ENCODE peak calls at places on chromosome 4, in five cellular contexts. One of them, this sample, is unnamed.

GRCh38 chr4:111798840-111799239 is 346.4 kb upstream of the FAM241A start:
- DNase-seq in upper lobe of left lung: no peak
- DNase-seq in CD8-positive, alpha-beta T cell: no peak
- DNase-seq in astrocyte: no peak
- DNase-seq in A549: no peak
- DNase-seq in this sample: no peak

GRCh38 chr4:119632216-119632615 is 3.6 kb upstream of the PDE5A start:
- DNase-seq in upper lobe of left lung: no peak
- DNase-seq in astrocyte: peak; percentile 75
- DNase-seq in A549: no peak
- DNase-seq in CD8-positive, alpha-beta T cell: no peak
- DNase-seq in this sample: no peak

GRCh38 chr4:180391613-180392012 is 1851.6 kb upstream of the TENM3 start:
- DNase-seq in astrocyte: no peak
- DNase-seq in CD8-positive, alpha-beta T cell: no peak
- DNase-seq in upper lobe of left lung: no peak
- DNase-seq in A549: no peak
- DNase-seq in this sample: no peak

GRCh38 chr4:165440415-165440882 is 61.6 kb downstream of the CPE start:
- DNase-seq in A549: peak; percentile 4
- DNase-seq in astrocyte: peak; percentile 90
- DNase-seq in upper lobe of left lung: no peak
- DNase-seq in CD8-positive, alpha-beta T cell: no peak
- DNase-seq in this sample: no peak

GRCh38 chr4:169968999-169969398 is 57.2 kb downstream of the MFAP3L start:
- DNase-seq in astrocyte: peak; percentile 89
- DNase-seq in A549: peak; percentile 5
- DNase-seq in CD8-positive, alpha-beta T cell: no peak
- DNase-seq in upper lobe of left lung: no peak
- DNase-seq in this sample: no peak

GRCh38 chr4:13988347-13989265 is 361.1 kb upstream of the BOD1L1 start:
- DNase-seq in upper lobe of left lung: no peak
- DNase-seq in A549: peak; percentile 35
- DNase-seq in astrocyte: peak; percentile 97
- DNase-seq in CD8-positive, alpha-beta T cell: no peak
- DNase-seq in this sample: peak; percentile 64

GRCh38 chr4:6918345-6918744 is 8.7 kb downstream of the TBC1D14 start:
- DNase-seq in astrocyte: no peak
- DNase-seq in A549: no peak
- DNase-seq in CD8-positive, alpha-beta T cell: no peak
- DNase-seq in upper lobe of left lung: no peak
- DNase-seq in this sample: no peak

GRCh38 chr4:101818362-101818761 is 27.8 kb downstream of the BANK1 start:
- DNase-seq in CD8-positive, alpha-beta T cell: no peak
- DNase-seq in upper lobe of left lung: no peak
- DNase-seq in A549: no peak
- DNase-seq in astrocyte: peak; percentile 78
- DNase-seq in this sample: no peak

GRCh38 chr4:69054578-69055200 is 41.6 kb upstream of the UGT2B7 start:
- DNase-seq in upper lobe of left lung: peak; percentile 61
- DNase-seq in astrocyte: peak; percentile 89
- DNase-seq in CD8-positive, alpha-beta T cell: no peak
- DNase-seq in A549: no peak
- DNase-seq in this sample: no peak

GRCh38 chr4:47929682-47930201 is 15.4 kb upstream of the NFXL1 start:
- DNase-seq in CD8-positive, alpha-beta T cell: no peak
- DNase-seq in astrocyte: no peak
- DNase-seq in A549: no peak
- DNase-seq in upper lobe of left lung: no peak
- DNase-seq in this sample: no peak

GRCh38 chr4:180028682-180029081 is 2214.5 kb upstream of the TENM3 start:
- DNase-seq in astrocyte: peak; percentile 29
- DNase-seq in upper lobe of left lung: peak; percentile 27
- DNase-seq in A549: no peak
- DNase-seq in CD8-positive, alpha-beta T cell: no peak
- DNase-seq in this sample: peak; percentile 57

GRCh38 chr4:88091378-88091777 is 67.1 kb downstream of the ABCG2 start:
- DNase-seq in CD8-positive, alpha-beta T cell: no peak
- DNase-seq in upper lobe of left lung: no peak
- DNase-seq in astrocyte: peak; percentile 69
- DNase-seq in A549: no peak
- DNase-seq in this sample: no peak

GRCh38 chr4:168883513-168883912 is 126.5 kb downstream of the CBR4 start:
- DNase-seq in CD8-positive, alpha-beta T cell: no peak
- DNase-seq in astrocyte: peak; percentile 47
- DNase-seq in A549: no peak
- DNase-seq in upper lobe of left lung: no peak
- DNase-seq in this sample: no peak

GRCh38 chr4:127624176-127624575 is 8.6 kb upstream of the INTU start:
- DNase-seq in upper lobe of left lung: no peak
- DNase-seq in CD8-positive, alpha-beta T cell: no peak
- DNase-seq in astrocyte: no peak
- DNase-seq in A549: no peak
- DNase-seq in this sample: no peak

GRCh38 chr4:6869944-6870343 is 39.7 kb upstream of the TBC1D14 start:
- DNase-seq in CD8-positive, alpha-beta T cell: no peak
- DNase-seq in upper lobe of left lung: no peak
- DNase-seq in astrocyte: no peak
- DNase-seq in A549: no peak
- DNase-seq in this sample: peak; percentile 74

GRCh38 chr4:28436191-28437080 is 1575.8 kb downstream of the STIM2 start:
- DNase-seq in A549: no peak
- DNase-seq in astrocyte: no peak
- DNase-seq in upper lobe of left lung: no peak
- DNase-seq in CD8-positive, alpha-beta T cell: no peak
- DNase-seq in this sample: no peak

GRCh38 chr4:90103991-90104390 is 23.2 kb upstream of the CCSER1 start:
- DNase-seq in CD8-positive, alpha-beta T cell: no peak
- DNase-seq in astrocyte: no peak
- DNase-seq in upper lobe of left lung: no peak
- DNase-seq in A549: no peak
- DNase-seq in this sample: no peak

GRCh38 chr4:5370286-5370685 is 319.0 kb downstream of the STK32B start:
- DNase-seq in A549: peak; percentile 44
- DNase-seq in CD8-positive, alpha-beta T cell: no peak
- DNase-seq in upper lobe of left lung: no peak
- DNase-seq in astrocyte: peak; percentile 67
- DNase-seq in this sample: no peak

GRCh38 chr4:88818650-88819470 is 121.2 kb upstream of the NAP1L5 start:
- DNase-seq in CD8-positive, alpha-beta T cell: peak; percentile 59
- DNase-seq in upper lobe of left lung: peak; percentile 60
- DNase-seq in A549: peak; percentile 10
- DNase-seq in astrocyte: no peak
- DNase-seq in this sample: peak; percentile 36

GRCh38 chr4:25466966-25467697 is 90.1 kb downstream of the ANAPC4 start:
- DNase-seq in A549: no peak
- DNase-seq in astrocyte: peak; percentile 6
- DNase-seq in upper lobe of left lung: no peak
- DNase-seq in CD8-positive, alpha-beta T cell: no peak
- DNase-seq in this sample: no peak

GRCh38 chr4:118396881-118397666 is 44.3 kb upstream of the PRSS12 start:
- DNase-seq in upper lobe of left lung: no peak
- DNase-seq in CD8-positive, alpha-beta T cell: no peak
- DNase-seq in astrocyte: no peak
- DNase-seq in A549: no peak
- DNase-seq in this sample: no peak

GRCh38 chr4:1207603-1208265 is 35.4 kb upstream of the SPON2 start:
- DNase-seq in A549: no peak
- DNase-seq in upper lobe of left lung: peak; percentile 28
- DNase-seq in astrocyte: peak; percentile 62
- DNase-seq in CD8-positive, alpha-beta T cell: no peak
- DNase-seq in this sample: peak; percentile 92
- H3K4me3 ChIP-seq in A549: no peak overlapping the region
- H3K4me3 ChIP-seq in upper lobe of left lung: no peak overlapping the region
- H3K4me3 ChIP-seq in astrocyte: no peak overlapping the region
- H3K4me3 ChIP-seq in CD8-positive, alpha-beta T cell: no peak overlapping the region
- H3K4me3 ChIP-seq in this sample: no peak overlapping the region

GRCh38 chr4:125735107-125735506 is 420.4 kb downstream of the FAT4 start:
- DNase-seq in astrocyte: peak; percentile 95
- DNase-seq in A549: peak; percentile 31
- DNase-seq in CD8-positive, alpha-beta T cell: no peak
- DNase-seq in upper lobe of left lung: peak; percentile 46
- DNase-seq in this sample: peak; percentile 69
- H3K27ac ChIP-seq in astrocyte: peak overlapping the region; percentile 77
- H3K27ac ChIP-seq in A549: peak overlapping the region; percentile 68
- H3K27ac ChIP-seq in CD8-positive, alpha-beta T cell: no peak overlapping the region
- H3K27ac ChIP-seq in upper lobe of left lung: no peak overlapping the region
- H3K27ac ChIP-seq in this sample: no peak overlapping the region

GRCh38 chr4:186900232-186900900 is 176.7 kb upstream of the FAT1 start:
- DNase-seq in upper lobe of left lung: no peak
- DNase-seq in CD8-positive, alpha-beta T cell: no peak
- DNase-seq in astrocyte: peak; percentile 88
- DNase-seq in A549: peak; percentile 29
- DNase-seq in this sample: no peak

GRCh38 chr4:186902361-186902760 is 178.7 kb upstream of the FAT1 start:
- DNase-seq in A549: peak; percentile 2
- DNase-seq in astrocyte: no peak
- DNase-seq in upper lobe of left lung: no peak
- DNase-seq in CD8-positive, alpha-beta T cell: no peak
- DNase-seq in this sample: no peak

GRCh38 chr4:186901850-186902249 is 178.2 kb upstream of the FAT1 start:
- DNase-seq in A549: no peak
- DNase-seq in CD8-positive, alpha-beta T cell: no peak
- DNase-seq in upper lobe of left lung: no peak
- DNase-seq in astrocyte: no peak
- DNase-seq in this sample: no peak

GRCh38 chr4:186900980-186901379 is 177.3 kb upstream of the FAT1 start:
- DNase-seq in astrocyte: peak; percentile 20
- DNase-seq in A549: no peak
- DNase-seq in CD8-positive, alpha-beta T cell: no peak
- DNase-seq in upper lobe of left lung: no peak
- DNase-seq in this sample: no peak

GRCh38 chr4:186898367-186898766 is 174.7 kb upstream of the FAT1 start:
- DNase-seq in A549: no peak
- DNase-seq in CD8-positive, alpha-beta T cell: no peak
- DNase-seq in astrocyte: no peak
- DNase-seq in upper lobe of left lung: no peak
- DNase-seq in this sample: no peak
- H3K4me1 ChIP-seq in A549: peaks cover 33% of the 10 kb centered on the region
- H3K4me1 ChIP-seq in CD8-positive, alpha-beta T cell: no peaks in the 10 kb centered on the region
- H3K4me1 ChIP-seq in astrocyte: peaks cover 23% of the 10 kb centered on the region
- H3K4me1 ChIP-seq in upper lobe of left lung: peaks cover 9% of the 10 kb centered on the region
- H3K4me1 ChIP-seq in this sample: no peaks in the 10 kb centered on the region

DNA sequence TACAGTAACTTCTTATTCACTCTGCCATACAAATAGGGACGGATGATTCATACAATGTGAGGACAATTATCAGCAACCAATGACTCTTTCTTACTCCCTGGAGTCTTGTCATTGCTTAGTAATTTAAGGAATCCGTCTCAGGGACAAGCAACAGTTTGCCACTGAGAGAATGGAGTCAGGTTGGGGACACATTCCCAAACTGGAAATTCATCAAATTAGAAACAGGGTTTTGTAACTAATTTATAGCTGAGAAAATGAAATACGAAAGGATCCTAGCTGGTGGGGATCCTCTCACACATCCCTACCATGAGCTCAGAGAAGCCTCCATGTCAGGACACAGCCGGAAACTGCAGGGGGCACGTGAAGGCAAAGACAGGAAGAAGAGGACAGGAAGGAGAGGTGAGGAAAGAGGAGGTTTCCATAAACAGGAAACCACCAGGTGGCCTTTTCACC is 50.4 kb upstream of the KDR start:
- DNase-seq in upper lobe of left lung: no peak
- DNase-seq in astrocyte: peak; percentile 79
- DNase-seq in A549: no peak
- DNase-seq in CD8-positive, alpha-beta T cell: no peak
- DNase-seq in this sample: no peak
- H3K4me3 ChIP-seq in upper lobe of left lung: no peak overlapping the region
- H3K4me3 ChIP-seq in astrocyte: peak overlapping the region; percentile 20
- H3K4me3 ChIP-seq in A549: no peak overlapping the region
- H3K4me3 ChIP-seq in CD8-positive, alpha-beta T cell: no peak overlapping the region
- H3K4me3 ChIP-seq in this sample: no peak overlapping the region

DNA sequence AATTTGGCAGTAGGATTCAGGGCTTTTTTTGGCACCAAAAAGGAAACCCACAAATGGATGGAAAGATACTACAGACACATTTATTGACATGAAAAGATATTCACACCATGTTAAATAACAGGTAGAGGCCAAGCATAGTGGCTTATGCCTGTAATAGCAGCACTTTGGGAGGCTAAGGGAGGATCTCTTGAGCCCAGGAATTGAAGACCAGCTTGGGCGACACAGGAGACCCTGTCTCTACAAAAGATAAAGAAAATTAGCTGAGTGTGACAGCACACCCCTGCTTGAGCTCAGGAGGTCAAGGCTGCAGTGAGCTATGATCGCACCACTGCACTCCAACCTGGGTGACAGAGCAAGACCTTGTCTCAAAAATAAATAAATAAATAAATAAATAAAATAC is 60.5 kb downstream of the TNIP2 start:
- DNase-seq in CD8-positive, alpha-beta T cell: no peak
- DNase-seq in upper lobe of left lung: no peak
- DNase-seq in astrocyte: no peak
- DNase-seq in A549: no peak
- DNase-seq in this sample: no peak
- H3K27ac ChIP-seq in CD8-positive, alpha-beta T cell: no peak overlapping the region
- H3K27ac ChIP-seq in upper lobe of left lung: no peak overlapping the region
- H3K27ac ChIP-seq in astrocyte: no peak overlapping the region
- H3K27ac ChIP-seq in A549: no peak overlapping the region
- H3K27ac ChIP-seq in this sample: no peak overlapping the region

DNA sequence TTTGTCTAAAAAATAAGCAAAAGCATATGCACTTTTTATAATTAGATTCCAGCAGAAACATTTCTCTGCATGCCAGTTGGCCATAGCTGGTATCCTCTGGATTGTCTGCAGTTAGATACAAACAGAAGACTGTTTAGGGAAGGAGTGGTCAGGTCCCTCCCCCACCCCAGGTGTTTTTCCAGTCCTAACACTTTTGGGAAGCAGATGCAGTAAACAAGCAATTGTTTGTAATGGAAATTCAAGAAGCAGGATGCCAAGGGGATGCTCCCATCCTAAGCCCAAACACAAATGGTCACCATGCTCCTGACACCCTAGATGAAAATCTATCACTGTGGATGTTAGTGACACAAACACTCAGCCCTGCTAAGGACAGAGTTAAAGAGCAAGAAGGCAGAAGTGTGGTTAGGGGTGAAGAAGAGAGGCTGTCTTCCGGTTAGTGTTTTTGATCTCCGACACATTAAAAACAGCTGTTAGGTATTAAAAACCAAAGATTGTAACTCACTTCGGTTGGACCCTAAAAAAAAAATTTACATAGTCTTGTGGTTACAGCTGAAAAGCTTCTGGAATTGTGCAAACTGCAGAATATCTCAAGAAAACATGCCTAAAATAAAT is 7.9 kb downstream of the LEF1 start:
- DNase-seq in astrocyte: no peak
- DNase-seq in upper lobe of left lung: no peak
- DNase-seq in CD8-positive, alpha-beta T cell: no peak
- DNase-seq in A549: no peak
- DNase-seq in this sample: no peak
- H3K4me1 ChIP-seq in astrocyte: no peaks in the 10 kb centered on the region
- H3K4me1 ChIP-seq in upper lobe of left lung: no peaks in the 10 kb centered on the region
- H3K4me1 ChIP-seq in CD8-positive, alpha-beta T cell: peaks cover 37% of the 10 kb centered on the region
- H3K4me1 ChIP-seq in A549: no peaks in the 10 kb centered on the region
- H3K4me1 ChIP-seq in this sample: no peaks in the 10 kb centered on the region

GRCh38 chr4:150938873-150939499 is 76.1 kb downstream of the LRBA start:
- DNase-seq in CD8-positive, alpha-beta T cell: no peak
- DNase-seq in A549: no peak
- DNase-seq in upper lobe of left lung: no peak
- DNase-seq in astrocyte: no peak
- DNase-seq in this sample: no peak
- H3K4me3 ChIP-seq in CD8-positive, alpha-beta T cell: no peak overlapping the region
- H3K4me3 ChIP-seq in A549: no peak overlapping the region
- H3K4me3 ChIP-seq in upper lobe of left lung: no peak overlapping the region
- H3K4me3 ChIP-seq in astrocyte: no peak overlapping the region
- H3K4me3 ChIP-seq in this sample: no peak overlapping the region

GRCh38 chr4:8241895-8242696 is 27.5 kb upstream of the HTRA3 start:
- DNase-seq in astrocyte: peak; percentile 82
- DNase-seq in CD8-positive, alpha-beta T cell: peak; percentile 90
- DNase-seq in upper lobe of left lung: peak; percentile 82
- DNase-seq in A549: peak; percentile 76
- DNase-seq in this sample: peak; percentile 96
- H3K27ac ChIP-seq in astrocyte: no peak overlapping the region
- H3K27ac ChIP-seq in CD8-positive, alpha-beta T cell: no peak overlapping the region
- H3K27ac ChIP-seq in upper lobe of left lung: peak overlapping the region; percentile 16
- H3K27ac ChIP-seq in A549: peak overlapping the region; percentile 45
- H3K27ac ChIP-seq in this sample: peak overlapping the region; percentile 76

This sample was measured in right cardiac atrium.